ENCODE peak calls at places on chromosomes 7 and 10, in seven cellular contexts. H is GM10248; P is lower lobe of right lung; B is GM04503; L is Jurkat, Clone E6-1; F is HS-5; N is ELR. M is an unnamed sample.

GRCh38 chr10:11336703-11337102 is 274.7 kb downstream of the USP6NL start:
- DNase-seq in H (no peak), P (no peak), B (no peak), L (no peak), F (no peak), N (no peak), M (no peak)

GRCh38 chr10:87761892-87762291 is 56.1 kb downstream of the ATAD1 start:
- DNase-seq in H (no peak), P (no peak), B (peak), L (no peak), F (no peak), N (peak), M (peak)

GRCh38 chr7:98802781-98803110 is 67.1 kb downstream of the TMEM130 start:
- DNase-seq in H (peak), P (no peak), B (no peak), L (no peak), F (no peak), N (no peak), M (no peak)

GRCh38 chr7:129840757-129841156 is 112.0 kb downstream of the UBE2H start:
- DNase-seq in H (no peak), P (no peak), B (no peak), L (peak), F (no peak), N (no peak), M (no peak)

GRCh38 chr7:107813524-107813923 is 10.5 kb upstream of the SLC26A3 start:
- DNase-seq in H (no peak), P (no peak), B (no peak), L (no peak), F (no peak), N (no peak), M (no peak)

GRCh38 chr7:150879345-150879744 is 27.0 kb downstream of the AOC1 start:
- DNase-seq in H (no peak), P (no peak), B (no peak), L (no peak), F (no peak), N (peak), M (no peak)

GRCh38 chr7:26813426-26813825 is 51.0 kb downstream of the SKAP2 start:
- DNase-seq in H (no peak), P (no peak), B (peak), L (no peak), F (no peak), N (peak), M (no peak)

GRCh38 chr10:75662715-75663114 is 231.3 kb downstream of the LRMDA start:
- DNase-seq in H (no peak), P (no peak), B (peak), L (no peak), F (no peak), N (no peak), M (no peak)

GRCh38 chr10:15096661-15097010 is 519 bp upstream of the RPP38 start:
- DNase-seq in H (no peak), P (no peak), B (no peak), L (no peak), F (no peak), N (no peak), M (no peak)

GRCh38 chr7:85000973-85001372 is 185.9 kb downstream of the SEMA3D start:
- DNase-seq in H (no peak), P (no peak), B (no peak), L (no peak), F (no peak), N (no peak), M (no peak)

GRCh38 chr7:25493811-25494366 is 265.6 kb upstream of the NPVF start:
- DNase-seq in H (no peak), P (no peak), B (no peak), L (no peak), F (no peak), N (no peak), M (no peak)

M was measured in HCEC 1CT.